ENCODE peak calls at places on chromosomes 6 and 20, in six cellular contexts. One of them, this sample, is unnamed.

GRCh38 chr20:8153281-8153908 is 21.3 kb downstream of the PLCB1 start:
- DNase-seq in CD8-positive, alpha-beta T cell: no peak
- DNase-seq in astrocyte: no peak
- DNase-seq in AG04449: no peak
- DNase-seq in fibroblast of lung: peak
- DNase-seq in PC-9: no peak
- DNase-seq in this sample: peak

GRCh38 chr20:40718214-40718949 is 29.3 kb upstream of the MAFB start:
- DNase-seq in fibroblast of lung: no peak
- DNase-seq in CD8-positive, alpha-beta T cell: no peak
- DNase-seq in PC-9: no peak
- DNase-seq in AG04449: no peak
- DNase-seq in astrocyte: no peak
- DNase-seq in this sample: no peak

GRCh38 chr6:45956176-45956575 is 59.5 kb downstream of the CLIC5 start:
- DNase-seq in AG04449: no peak
- DNase-seq in PC-9: no peak
- DNase-seq in astrocyte: no peak
- DNase-seq in fibroblast of lung: no peak
- DNase-seq in CD8-positive, alpha-beta T cell: no peak
- DNase-seq in this sample: no peak

GRCh38 chr6:36627801-36628246 is 33.7 kb downstream of the SRSF3 start:
- DNase-seq in CD8-positive, alpha-beta T cell: no peak
- DNase-seq in PC-9: no peak
- DNase-seq in AG04449: no peak
- DNase-seq in astrocyte: peak
- DNase-seq in fibroblast of lung: peak
- DNase-seq in this sample: peak

GRCh38 chr6:102742033-102742432 is 1348.5 kb downstream of the GRIK2 start:
- DNase-seq in AG04449: no peak
- DNase-seq in PC-9: no peak
- DNase-seq in astrocyte: no peak
- DNase-seq in fibroblast of lung: no peak
- DNase-seq in CD8-positive, alpha-beta T cell: no peak
- DNase-seq in this sample: no peak

GRCh38 chr6:57135885-57136284 is 36.2 kb upstream of the BAG2 start:
- DNase-seq in PC-9: no peak
- DNase-seq in fibroblast of lung: peak
- DNase-seq in astrocyte: no peak
- DNase-seq in AG04449: no peak
- DNase-seq in CD8-positive, alpha-beta T cell: no peak
- DNase-seq in this sample: peak

GRCh38 chr20:8248051-8248450 is 116.0 kb downstream of the PLCB1 start:
- DNase-seq in astrocyte: no peak
- DNase-seq in fibroblast of lung: no peak
- DNase-seq in AG04449: no peak
- DNase-seq in PC-9: no peak
- DNase-seq in CD8-positive, alpha-beta T cell: no peak
- DNase-seq in this sample: no peak

GRCh38 chr6:151765444-151765886 is 42.0 kb upstream of the ESR1 start:
- DNase-seq in astrocyte: peak
- DNase-seq in fibroblast of lung: peak
- DNase-seq in PC-9: peak
- DNase-seq in AG04449: peak
- DNase-seq in CD8-positive, alpha-beta T cell: peak
- DNase-seq in this sample: peak

GRCh38 chr6:31702421-31702818 is 704 bp downstream of the ABHD16A start:
- DNase-seq in AG04449: no peak
- DNase-seq in CD8-positive, alpha-beta T cell: no peak
- DNase-seq in fibroblast of lung: no peak
- DNase-seq in PC-9: no peak
- DNase-seq in astrocyte: peak
- DNase-seq in this sample: no peak

GRCh38 chr20:61639200-61639599 is 387.1 kb downstream of the CDH4 start:
- DNase-seq in AG04449: no peak
- DNase-seq in fibroblast of lung: peak
- DNase-seq in PC-9: no peak
- DNase-seq in astrocyte: peak
- DNase-seq in CD8-positive, alpha-beta T cell: no peak
- DNase-seq in this sample: no peak

GRCh38 chr6:116444092-116444491 is 17.1 kb upstream of the CALHM6 start:
- DNase-seq in fibroblast of lung: peak
- DNase-seq in astrocyte: no peak
- DNase-seq in AG04449: no peak
- DNase-seq in PC-9: no peak
- DNase-seq in CD8-positive, alpha-beta T cell: no peak
- DNase-seq in this sample: peak

GRCh38 chr6:33926451-33926850 is 122.6 kb upstream of the MLN start:
- DNase-seq in AG04449: no peak
- DNase-seq in astrocyte: peak
- DNase-seq in CD8-positive, alpha-beta T cell: no peak
- DNase-seq in fibroblast of lung: no peak
- DNase-seq in PC-9: no peak
- DNase-seq in this sample: no peak

GRCh38 chr6:50120300-50120699 is 70.6 kb upstream of the DEFB112 start:
- DNase-seq in astrocyte: no peak
- DNase-seq in fibroblast of lung: no peak
- DNase-seq in AG04449: no peak
- DNase-seq in CD8-positive, alpha-beta T cell: no peak
- DNase-seq in PC-9: no peak
- DNase-seq in this sample: no peak

GRCh38 chr6:57262491-57262890 is 40.4 kb upstream of the RAB23 start:
- DNase-seq in AG04449: no peak
- DNase-seq in fibroblast of lung: peak
- DNase-seq in PC-9: no peak
- DNase-seq in CD8-positive, alpha-beta T cell: no peak
- DNase-seq in astrocyte: no peak
- DNase-seq in this sample: peak

GRCh38 chr20:4817230-4817671 is 95.5 kb downstream of the PRND start:
- DNase-seq in AG04449: no peak
- DNase-seq in astrocyte: no peak
- DNase-seq in CD8-positive, alpha-beta T cell: no peak
- DNase-seq in fibroblast of lung: peak
- DNase-seq in PC-9: no peak
- DNase-seq in this sample: peak

GRCh38 chr20:33704197-33704924 is 15.7 kb downstream of the PXMP4 start:
- DNase-seq in PC-9: no peak
- DNase-seq in AG04449: no peak
- DNase-seq in fibroblast of lung: no peak
- DNase-seq in CD8-positive, alpha-beta T cell: no peak
- DNase-seq in astrocyte: no peak
- DNase-seq in this sample: no peak

GRCh38 chr6:25882066-25882496 is 8.0 kb upstream of the SLC17A3 start:
- DNase-seq in PC-9: no peak
- DNase-seq in CD8-positive, alpha-beta T cell: peak
- DNase-seq in fibroblast of lung: no peak
- DNase-seq in AG04449: no peak
- DNase-seq in astrocyte: no peak
- DNase-seq in this sample: no peak

GRCh38 chr20:35489717-35490116 is 34.3 kb downstream of the CEP250 start:
- DNase-seq in PC-9: no peak
- DNase-seq in astrocyte: no peak
- DNase-seq in CD8-positive, alpha-beta T cell: no peak
- DNase-seq in AG04449: no peak
- DNase-seq in fibroblast of lung: no peak
- DNase-seq in this sample: no peak

GRCh38 chr6:157403684-157404051 is 22.7 kb downstream of the ZDHHC14 start:
- DNase-seq in AG04449: no peak
- DNase-seq in CD8-positive, alpha-beta T cell: no peak
- DNase-seq in fibroblast of lung: no peak
- DNase-seq in PC-9: no peak
- DNase-seq in astrocyte: no peak
- DNase-seq in this sample: no peak

GRCh38 chr20:63128367-63128766 is 87.6 kb downstream of the YTHDF1 start:
- DNase-seq in CD8-positive, alpha-beta T cell: no peak
- DNase-seq in fibroblast of lung: no peak
- DNase-seq in PC-9: no peak
- DNase-seq in AG04449: no peak
- DNase-seq in astrocyte: no peak
- DNase-seq in this sample: no peak

GRCh38 chr6:78400076-78400475 is 467.3 kb upstream of the IRAK1BP1 start:
- DNase-seq in astrocyte: no peak
- DNase-seq in PC-9: no peak
- DNase-seq in CD8-positive, alpha-beta T cell: no peak
- DNase-seq in AG04449: no peak
- DNase-seq in fibroblast of lung: no peak
- DNase-seq in this sample: no peak

GRCh38 chr6:82959385-82959941 is 106.2 kb downstream of the UBE3D start:
- DNase-seq in AG04449: peak
- DNase-seq in astrocyte: peak
- DNase-seq in PC-9: no peak
- DNase-seq in fibroblast of lung: peak
- DNase-seq in CD8-positive, alpha-beta T cell: no peak
- DNase-seq in this sample: peak

GRCh38 chr6:150464966-150465365 is 96.2 kb downstream of the IYD start:
- DNase-seq in fibroblast of lung: no peak
- DNase-seq in PC-9: no peak
- DNase-seq in astrocyte: no peak
- DNase-seq in CD8-positive, alpha-beta T cell: no peak
- DNase-seq in AG04449: no peak
- DNase-seq in this sample: no peak

GRCh38 chr20:24651171-24651972 is 181.9 kb downstream of the SYNDIG1 start:
- DNase-seq in AG04449: peak
- DNase-seq in PC-9: peak
- DNase-seq in fibroblast of lung: peak
- DNase-seq in astrocyte: peak
- DNase-seq in CD8-positive, alpha-beta T cell: no peak
- DNase-seq in this sample: peak

GRCh38 chr20:3360752-3361151 is 46.7 kb downstream of the DNAAF9 start:
- DNase-seq in fibroblast of lung: no peak
- DNase-seq in astrocyte: no peak
- DNase-seq in CD8-positive, alpha-beta T cell: no peak
- DNase-seq in PC-9: no peak
- DNase-seq in AG04449: no peak
- DNase-seq in this sample: no peak

GRCh38 chr6:93176070-93176469 is 243.3 kb downstream of the EPHA7 start:
- DNase-seq in AG04449: no peak
- DNase-seq in PC-9: no peak
- DNase-seq in CD8-positive, alpha-beta T cell: no peak
- DNase-seq in astrocyte: no peak
- DNase-seq in fibroblast of lung: no peak
- DNase-seq in this sample: no peak

GRCh38 chr20:18831830-18832229 is 18.2 kb downstream of the SCP2D1 start:
- DNase-seq in CD8-positive, alpha-beta T cell: no peak
- DNase-seq in fibroblast of lung: peak
- DNase-seq in AG04449: no peak
- DNase-seq in PC-9: no peak
- DNase-seq in astrocyte: no peak
- DNase-seq in this sample: no peak

GRCh38 chr6:32177182-32177787 is 920 bp upstream of the RNF5 start:
- DNase-seq in astrocyte: no peak
- DNase-seq in CD8-positive, alpha-beta T cell: no peak
- DNase-seq in fibroblast of lung: no peak
- DNase-seq in AG04449: no peak
- DNase-seq in PC-9: no peak
- DNase-seq in this sample: no peak

DNA sequence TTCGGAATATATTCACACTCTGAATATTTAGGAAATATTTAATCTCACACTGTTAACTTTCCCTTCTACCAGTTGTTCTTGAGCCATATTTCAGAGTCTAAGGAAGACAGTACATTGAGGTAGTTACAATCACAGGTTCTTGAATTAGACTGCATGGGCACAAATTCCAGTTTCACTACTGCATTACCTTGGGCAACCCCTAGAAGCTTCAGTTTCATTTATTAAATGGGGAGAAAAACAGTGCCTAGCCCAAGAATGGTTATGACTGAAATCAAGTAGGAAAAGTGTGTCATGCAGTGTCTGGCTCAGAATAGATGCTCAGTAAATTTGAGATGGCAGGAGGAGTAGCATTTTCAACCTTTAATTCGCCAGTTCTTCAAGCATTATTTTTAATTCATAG is 124.5 kb upstream of the SAMD5 start:
- DNase-seq in astrocyte: no peak
- DNase-seq in CD8-positive, alpha-beta T cell: no peak
- DNase-seq in fibroblast of lung: no peak
- DNase-seq in AG04449: no peak
- DNase-seq in PC-9: no peak
- DNase-seq in this sample: no peak
- TF ChIP-seq CTCF in astrocyte: no peak
- TF ChIP-seq CTCF in CD8-positive, alpha-beta T cell: no peak
- TF ChIP-seq CTCF in fibroblast of lung: no peak
- TF ChIP-seq CTCF in AG04449: no peak
- TF ChIP-seq CTCF in PC-9: no peak
- TF ChIP-seq CTCF in this sample: no peak

GRCh38 chr20:50987493-50988210 is 29.0 kb downstream of the MOCS3 start:
- DNase-seq in CD8-positive, alpha-beta T cell: peak
- DNase-seq in astrocyte: peak
- DNase-seq in fibroblast of lung: peak
- DNase-seq in AG04449: peak
- DNase-seq in PC-9: peak
- DNase-seq in this sample: peak
- H3K4me3 ChIP-seq in CD8-positive, alpha-beta T cell: no peak
- H3K4me3 ChIP-seq in astrocyte: no peak
- H3K4me3 ChIP-seq in fibroblast of lung: no peak
- H3K4me3 ChIP-seq in AG04449: no peak
- H3K4me3 ChIP-seq in PC-9: no peak
- H3K4me3 ChIP-seq in this sample: no peak

GRCh38 chr6:7897461-7898192 is 13.0 kb downstream of the TXNDC5 start:
- DNase-seq in astrocyte: no peak
- DNase-seq in AG04449: no peak
- DNase-seq in CD8-positive, alpha-beta T cell: no peak
- DNase-seq in PC-9: no peak
- DNase-seq in fibroblast of lung: no peak
- DNase-seq in this sample: no peak
- TF ChIP-seq CTCF in astrocyte: no peak
- TF ChIP-seq CTCF in AG04449: no peak
- TF ChIP-seq CTCF in CD8-positive, alpha-beta T cell: no peak
- TF ChIP-seq CTCF in PC-9: no peak
- TF ChIP-seq CTCF in fibroblast of lung: no peak
- TF ChIP-seq CTCF in this sample: no peak

GRCh38 chr6:73388433-73388799 is 6.2 kb upstream of the DDX43 start:
- DNase-seq in PC-9: no peak
- DNase-seq in CD8-positive, alpha-beta T cell: no peak
- DNase-seq in astrocyte: no peak
- DNase-seq in AG04449: no peak
- DNase-seq in fibroblast of lung: no peak
- DNase-seq in this sample: no peak
- H3K4me3 ChIP-seq in PC-9: peak
- H3K4me3 ChIP-seq in CD8-positive, alpha-beta T cell: peak
- H3K4me3 ChIP-seq in astrocyte: peak
- H3K4me3 ChIP-seq in AG04449: peak
- H3K4me3 ChIP-seq in fibroblast of lung: peak
- H3K4me3 ChIP-seq in this sample: peak

DNA sequence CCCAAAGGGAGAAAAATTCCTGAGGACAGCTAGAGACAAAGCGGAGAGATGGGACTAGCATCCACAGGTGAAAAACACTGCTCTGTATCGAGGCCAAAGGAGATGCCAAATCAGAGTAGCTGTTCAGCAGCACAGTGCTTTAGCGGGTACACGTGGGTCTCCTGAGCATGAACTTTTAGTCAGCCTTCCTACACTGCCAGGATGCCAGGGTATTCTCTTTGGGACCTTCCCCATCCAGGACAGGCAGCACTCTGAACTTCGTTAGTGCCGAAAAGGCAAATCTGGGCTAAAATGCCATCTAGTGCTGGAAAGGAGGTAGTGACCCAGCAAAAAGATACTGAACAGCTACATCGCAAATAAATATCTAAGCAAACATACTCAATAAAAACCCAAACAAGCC is 64.9 kb downstream of the C6orf58 start:
- DNase-seq in AG04449: no peak
- DNase-seq in CD8-positive, alpha-beta T cell: no peak
- DNase-seq in astrocyte: peak
- DNase-seq in PC-9: no peak
- DNase-seq in fibroblast of lung: peak
- DNase-seq in this sample: peak
- TF ChIP-seq CTCF in AG04449: peak
- TF ChIP-seq CTCF in CD8-positive, alpha-beta T cell: peak
- TF ChIP-seq CTCF in astrocyte: peak
- TF ChIP-seq CTCF in PC-9: peak
- TF ChIP-seq CTCF in fibroblast of lung: peak
- TF ChIP-seq CTCF in this sample: peak